ENCODE peak calls at places on chromosomes 11 and 22, in four cellular contexts. V is lower lobe of right lung, X is nucleus accumbens, J is HuH-7.5. A is an unnamed sample.

GRCh38 chr11:131580466-131580865 is 210.1 kb downstream of the NTM start:
- DNase-seq in V (no peak), X (no peak), J (no peak), A (no peak)

GRCh38 chr11:85718991-85719807 is 33.2 kb upstream of the CCDC89 start:
- DNase-seq in J (no peak), V (no peak), X (peak), A (no peak)

GRCh38 chr11:126968915-126969314 is 31.7 kb downstream of the KIRREL3 start:
- DNase-seq in V (no peak), J (no peak), X (peak), A (peak)

GRCh38 chr11:69972351-69972802 is 105.7 kb upstream of the ANO1 start:
- DNase-seq in V (no peak), J (no peak), X (no peak), A (no peak)

GRCh38 chr11:62266558-62266957 is 3.4 kb upstream of the SCGB2A2 start:
- DNase-seq in X (no peak), J (no peak), V (no peak), A (no peak)

GRCh38 chr11:92424281-92424680 is 199.7 kb downstream of the FAT3 start:
- DNase-seq in X (no peak), J (no peak), V (no peak), A (no peak)

GRCh38 chr11:118623291-118623655 is 15.9 kb downstream of the PHLDB1 start:
- DNase-seq in X (no peak), V (peak), J (no peak), A (no peak)

GRCh38 chr11:298406-299065 is 790 bp downstream of the IFITM5 start:
- DNase-seq in V (peak), X (no peak), J (no peak), A (no peak)

GRCh38 chr11:2095198-2095520 is 44.0 kb downstream of the IGF2 start:
- DNase-seq in J (no peak), X (no peak), V (no peak), A (no peak)

GRCh38 chr11:112363527-112363926 is 102.9 kb upstream of the PLET1 start:
- DNase-seq in V (no peak), J (no peak), X (no peak), A (no peak)

GRCh38 chr11:47051217-47051616 is 114.7 kb downstream of the CSTPP1 start:
- DNase-seq in X (no peak), V (no peak), J (no peak), A (no peak)

GRCh38 chr11:46628961-46629360 is 11.6 kb downstream of the ATG13 start:
- DNase-seq in X (no peak), V (no peak), J (no peak), A (no peak)

GRCh38 chr22:44395116-44396005 is 82.6 kb upstream of the SHISAL1 start:
- DNase-seq in J (no peak), V (peak), X (no peak), A (no peak)

GRCh38 chr22:49208768-49209252 is 618.9 kb downstream of the BRD1 start:
- DNase-seq in X (no peak), J (no peak), V (no peak), A (no peak)

GRCh38 chr11:7016011-7016410 is 4.1 kb downstream of the ZNF214 start:
- DNase-seq in V (no peak), J (no peak), X (no peak), A (no peak)

A was measured in HEK293T.